ENCODE peak calls at places on chromosomes 4 and X, in eight cellular contexts. O is SK-N-SH, Y is GM23248, F is K562, A is mammary epithelial cell, H is OCI-LY7, Z is GM23338, Q is HepG2. G is an unnamed sample.

GRCh38 chrX:56812515-56813105 is 83.6 kb downstream of the NBDY start:
- DNase-seq in O (no peak), F (no peak), Q (no peak), H (peak; percentile 14), Z (no peak), A (no peak), Y (peak; percentile 55), G (no peak)

GRCh38 chrX:39891781-39892180 is 206.0 kb downstream of the BCOR start:
- DNase-seq in H (peak; percentile 69), Q (no peak), F (no peak), O (no peak), Z (no peak), Y (no peak), A (peak; percentile 81), G (no peak)

GRCh38 chrX:149383852-149384251 is 121.3 kb downstream of the IDS start:
- DNase-seq in H (no peak), Z (no peak), F (no peak), Q (no peak), O (no peak), A (no peak), Y (no peak), G (no peak)

GRCh38 chrX:13985697-13986435 is 43.8 kb downstream of the GEMIN8 start:
- DNase-seq in Y (no peak), O (no peak), A (no peak), F (no peak), H (no peak), Z (no peak), Q (no peak), G (no peak)

GRCh38 chrX:109842611-109843010 is 109.6 kb upstream of the ACSL4 start:
- DNase-seq in Y (no peak), Z (no peak), O (no peak), A (no peak), F (no peak), H (no peak), Q (no peak), G (no peak)

GRCh38 chrX:39912126-39912525 is 185.6 kb downstream of the BCOR start:
- DNase-seq in Z (no peak), O (no peak), F (no peak), Y (no peak), A (no peak), H (no peak), Q (no peak), G (no peak)

GRCh38 chrX:22056235-22056634 is 24.1 kb downstream of the PHEX start:
- DNase-seq in Q (no peak), O (no peak), H (no peak), A (no peak), F (no peak), Y (no peak), Z (no peak), G (no peak)

GRCh38 chr4:187929024-187929423 is 66.5 kb upstream of the ZFP42 start:
- DNase-seq in Q (no peak), H (no peak), Y (no peak), F (no peak), O (peak; percentile 20), A (no peak), Z (peak; percentile 80), G (peak; percentile 8)

GRCh38 chr4:102169345-102169744 is 175.9 kb downstream of the SLC39A8 start:
- DNase-seq in F (no peak), Q (no peak), O (peak; percentile 55), Z (peak; percentile 52), H (no peak), Y (peak; percentile 3), A (no peak), G (peak; percentile 61)

GRCh38 chrX:103376118-103376978 is at the start of gene BEX3:
- DNase-seq in Z (peak; percentile 81), A (no peak), F (no peak), Y (peak; percentile 68), O (peak; percentile 85), H (no peak), Q (peak; percentile 24), G (peak; percentile 77)

GRCh38 chrX:31227250-31227649 is 155.4 kb upstream of the FTHL17 start:
- DNase-seq in H (no peak), F (no peak), A (no peak), Z (no peak), O (no peak), Q (peak; percentile 63), Y (peak; percentile 82), G (no peak)

GRCh38 chrX:102651968-102652744 is 873 bp downstream of the GPRASP1 start:
- DNase-seq in O (peak; percentile 52), Z (peak; percentile 69), A (no peak), Q (no peak), H (no peak), F (peak; percentile 8), Y (peak; percentile 52), G (peak; percentile 41)

GRCh38 chr4:1644906-1645657 is 39.0 kb downstream of the FAM53A start:
- DNase-seq in Q (no peak), Y (peak; percentile 50), Z (peak; percentile 47), F (no peak), H (no peak), O (peak; percentile 86), A (peak; percentile 62), G (peak; percentile 50)

GRCh38 chrX:115579327-115579726 is 18.4 kb downstream of the PLS3 start:
- DNase-seq in H (no peak), F (no peak), O (no peak), Y (no peak), A (no peak), Z (no peak), Q (no peak), G (no peak)

GRCh38 chr4:123580981-123581664 is 184.5 kb downstream of the SPRY1 start:
- DNase-seq in Z (peak; percentile 17), O (no peak), Q (no peak), A (no peak), F (peak; percentile 29), Y (no peak), H (peak; percentile 7), G (no peak)

GRCh38 chr4:37687175-37687525 is 974 bp upstream of the RELL1 start:
- DNase-seq in Y (no peak), A (no peak), Q (no peak), F (no peak), Z (no peak), O (no peak), H (no peak), G (peak; percentile 18)

GRCh38 chr4:94507708-94508107 is 56.0 kb downstream of the PDLIM5 start:
- DNase-seq in Z (no peak), Y (peak; percentile 94), O (no peak), Q (peak; percentile 23), H (no peak), A (peak; percentile 87), F (peak; percentile 27), G (no peak)

GRCh38 chr4:45350438-45350837 is 624.1 kb upstream of the GNPDA2 start:
- DNase-seq in Q (no peak), Z (peak; percentile 31), O (no peak), F (no peak), A (peak; percentile 30), Y (peak; percentile 43), H (no peak), G (no peak)
- H3K4me3 ChIP-seq in Q (peak overlapping the region; percentile 26), Z (no peak overlapping the region), O (no peak overlapping the region), F (no peak overlapping the region), A (peak overlapping the region; percentile 43), Y (peak overlapping the region; percentile 54), H (no peak overlapping the region), G (no peak overlapping the region)

DNA sequence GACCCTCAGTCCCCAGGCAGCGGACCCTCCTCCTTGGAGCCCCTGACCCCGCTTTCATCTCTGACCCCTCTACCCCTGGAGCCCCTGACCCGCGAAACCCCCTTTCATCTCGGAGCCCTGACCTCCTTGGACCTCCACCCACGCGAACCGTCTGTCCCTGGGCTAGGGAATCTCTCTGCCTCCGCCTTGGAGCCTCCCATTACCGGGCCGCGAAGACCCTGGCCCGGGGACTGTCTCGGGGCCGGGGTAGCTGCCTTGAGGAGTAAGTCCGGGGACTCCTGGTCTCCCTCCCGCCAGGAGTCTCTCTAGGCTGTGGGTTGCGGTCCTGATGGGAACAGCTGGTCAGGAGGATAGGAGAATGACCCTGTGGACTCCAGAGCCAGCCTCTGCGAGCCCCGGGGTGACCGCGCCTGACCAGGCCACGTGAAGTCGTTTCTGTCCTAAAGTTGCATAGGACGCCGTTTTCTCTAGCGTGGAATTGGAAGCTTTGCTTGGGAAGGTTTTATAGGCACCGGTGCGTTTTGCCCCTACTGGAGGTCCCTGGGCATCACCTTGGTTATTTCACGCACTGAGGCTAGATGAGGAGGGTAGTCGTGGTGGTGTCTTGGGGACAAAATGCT is 824 bp downstream of the TBC1D14 start:
- DNase-seq in Q (no peak), O (peak; percentile 51), H (no peak), Z (peak; percentile 65), F (peak; percentile 66), Y (peak; percentile 36), A (no peak), G (peak; percentile 57)
- H2AFZ ChIP-seq in Q (no peak overlapping the region), O (no peak overlapping the region), H (no peak overlapping the region), Z (peak overlapping the region; percentile 59), F (peak overlapping the region; percentile 22), Y (peak overlapping the region; percentile 34), A (peak overlapping the region; percentile 78), G (peak overlapping the region; percentile 23)

GRCh38 chrX:65674351-65674893 is 7.0 kb downstream of the MSN start:
- DNase-seq in H (no peak), F (no peak), Z (no peak), Y (peak; percentile 51), Q (no peak), O (no peak), A (peak; percentile 29), G (no peak)
- H3K4me3 ChIP-seq in H (no peak overlapping the region), F (no peak overlapping the region), Z (no peak overlapping the region), Y (peak overlapping the region; percentile 40), Q (no peak overlapping the region), O (no peak overlapping the region), A (no peak overlapping the region), G (no peak overlapping the region)

DNA sequence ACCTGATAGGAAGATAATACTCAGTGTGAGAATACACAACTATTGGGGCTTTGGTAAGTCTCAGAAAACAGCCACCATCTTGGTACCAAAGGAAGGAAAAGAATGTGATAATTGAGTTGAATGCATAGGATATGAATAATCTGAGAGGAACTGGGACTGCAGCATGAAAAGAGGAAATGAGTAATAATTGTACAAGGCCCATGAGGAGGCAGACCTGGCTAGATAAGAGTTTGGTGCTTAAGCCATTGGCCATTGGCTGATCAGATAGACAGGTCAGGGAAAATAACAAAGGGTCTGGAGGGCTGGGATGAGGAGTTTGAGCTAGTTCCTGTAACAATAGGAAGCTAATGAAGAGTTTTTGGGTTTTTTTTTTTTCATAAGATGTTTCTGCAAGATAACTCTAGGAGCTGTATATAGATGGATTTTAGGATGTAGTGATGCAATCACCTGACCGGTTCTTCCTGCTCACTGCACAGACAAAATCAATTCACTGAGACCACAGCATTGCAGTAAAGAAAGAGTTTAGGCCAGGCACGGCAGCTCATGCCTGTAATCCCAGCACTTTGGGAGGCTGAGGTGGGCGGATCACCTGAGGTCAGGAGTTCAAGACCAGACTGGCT is 5.3 kb upstream of the TRMT2B start:
- DNase-seq in F (no peak), Z (no peak), A (peak; percentile 57), Q (no peak), Y (peak; percentile 64), H (peak; percentile 20), O (no peak), G (no peak)
- H2AFZ ChIP-seq in F (no peak overlapping the region), Z (no peak overlapping the region), A (peak overlapping the region; percentile 4), Q (no peak overlapping the region), Y (peak overlapping the region; percentile 64), H (no peak overlapping the region), O (peak overlapping the region; percentile 67), G (no peak overlapping the region)

GRCh38 chrX:1815456-1816175 is 200.8 kb downstream of the ASMT start:
- DNase-seq in F (no peak), Y (no peak), H (no peak), Q (no peak), O (no peak), Z (no peak), A (no peak), G (no peak)
- H3K4me3 ChIP-seq in F (no peak overlapping the region), Y (no peak overlapping the region), H (no peak overlapping the region), Q (no peak overlapping the region), O (no peak overlapping the region), Z (no peak overlapping the region), A (no peak overlapping the region), G (no peak overlapping the region)

GRCh38 chr4:10106421-10107039 is 10.1 kb downstream of the WDR1 start:
- DNase-seq in O (peak; percentile 49), A (peak; percentile 98), Z (no peak), H (no peak), Y (peak; percentile 99), Q (no peak), F (no peak), G (no peak)
- H2AFZ ChIP-seq in O (no peak overlapping the region), A (no peak overlapping the region), Z (no peak overlapping the region), H (no peak overlapping the region), Y (no peak overlapping the region), Q (no peak overlapping the region), F (no peak overlapping the region), G (no peak overlapping the region)

G was measured in neural progenitor cell.